ENCODE peak calls at places on chromosomes 11 and 22, in seven cellular contexts. One of them, this sample, is unnamed.

GRCh38 chr11:6475936-6476335 is 2.2 kb upstream of the TRIM3 start:
- DNase-seq in activated CD8-positive, alpha-beta memory T cell treated with anti-CD3 and anti-CD28 coated beads, Interleukin-2, amount 10 ng/mL, durations not matched to agents 7 days and 5 days: no peak
- DNase-seq in B cell: no peak
- DNase-seq in NCI-H2171: no peak
- DNase-seq in NCI-H2029: peak
- DNase-seq in ovary: no peak
- DNase-seq in fibroblast of the aortic adventitia: no peak
- DNase-seq in this sample: no peak

GRCh38 chr11:114111369-114112042 is 52.0 kb downstream of the ZBTB16 start:
- DNase-seq in activated CD8-positive, alpha-beta memory T cell treated with anti-CD3 and anti-CD28 coated beads, Interleukin-2, amount 10 ng/mL, durations not matched to agents 7 days and 5 days: no peak
- DNase-seq in B cell: peak
- DNase-seq in NCI-H2171: no peak
- DNase-seq in NCI-H2029: no peak
- DNase-seq in ovary: no peak
- DNase-seq in fibroblast of the aortic adventitia: no peak
- DNase-seq in this sample: no peak

GRCh38 chr11:69080361-69080973 is 31.7 kb downstream of the TPCN2 start:
- DNase-seq in activated CD8-positive, alpha-beta memory T cell treated with anti-CD3 and anti-CD28 coated beads, Interleukin-2, amount 10 ng/mL, durations not matched to agents 7 days and 5 days: no peak
- DNase-seq in B cell: no peak
- DNase-seq in NCI-H2171: no peak
- DNase-seq in NCI-H2029: no peak
- DNase-seq in ovary: no peak
- DNase-seq in fibroblast of the aortic adventitia: no peak
- DNase-seq in this sample: no peak

GRCh38 chr11:119306373-119306890 is 10.5 kb downstream of the MCAM start:
- DNase-seq in activated CD8-positive, alpha-beta memory T cell treated with anti-CD3 and anti-CD28 coated beads, Interleukin-2, amount 10 ng/mL, durations not matched to agents 7 days and 5 days: no peak
- DNase-seq in B cell: no peak
- DNase-seq in NCI-H2171: no peak
- DNase-seq in NCI-H2029: no peak
- DNase-seq in ovary: peak
- DNase-seq in fibroblast of the aortic adventitia: peak
- DNase-seq in this sample: no peak

GRCh38 chr22:16800358-16800757 is 24.9 kb downstream of the XKR3 start:
- DNase-seq in activated CD8-positive, alpha-beta memory T cell treated with anti-CD3 and anti-CD28 coated beads, Interleukin-2, amount 10 ng/mL, durations not matched to agents 7 days and 5 days: no peak
- DNase-seq in B cell: no peak
- DNase-seq in NCI-H2171: no peak
- DNase-seq in NCI-H2029: no peak
- DNase-seq in ovary: no peak
- DNase-seq in fibroblast of the aortic adventitia: no peak
- DNase-seq in this sample: no peak

GRCh38 chr11:114705280-114706024 is 27.1 kb downstream of the NXPE2 start:
- DNase-seq in activated CD8-positive, alpha-beta memory T cell treated with anti-CD3 and anti-CD28 coated beads, Interleukin-2, amount 10 ng/mL, durations not matched to agents 7 days and 5 days: no peak
- DNase-seq in B cell: no peak
- DNase-seq in NCI-H2171: no peak
- DNase-seq in NCI-H2029: no peak
- DNase-seq in ovary: no peak
- DNase-seq in fibroblast of the aortic adventitia: no peak
- DNase-seq in this sample: no peak

GRCh38 chr11:32792948-32793475 is 1.4 kb downstream of the CCDC73 start:
- DNase-seq in activated CD8-positive, alpha-beta memory T cell treated with anti-CD3 and anti-CD28 coated beads, Interleukin-2, amount 10 ng/mL, durations not matched to agents 7 days and 5 days: peak
- DNase-seq in B cell: peak
- DNase-seq in NCI-H2171: peak
- DNase-seq in NCI-H2029: peak
- DNase-seq in ovary: peak
- DNase-seq in fibroblast of the aortic adventitia: peak
- DNase-seq in this sample: no peak

GRCh38 chr22:38230108-38230825 is 28.5 kb downstream of the MAFF start:
- DNase-seq in activated CD8-positive, alpha-beta memory T cell treated with anti-CD3 and anti-CD28 coated beads, Interleukin-2, amount 10 ng/mL, durations not matched to agents 7 days and 5 days: peak
- DNase-seq in B cell: peak
- DNase-seq in NCI-H2171: no peak
- DNase-seq in NCI-H2029: no peak
- DNase-seq in ovary: no peak
- DNase-seq in fibroblast of the aortic adventitia: no peak
- DNase-seq in this sample: no peak